ENCODE peak calls at places on chromosomes 12 and 14, in ten cellular contexts. E is PC-3; D is CD8-positive, alpha-beta T cell; G is epithelial cell of proximal tubule; C is cardiac muscle cell; O is stomach; M is uterus; S is thoracic aorta; I is type B pancreatic cell; R is choroid plexus epithelial cell. L is an unnamed sample.

GRCh38 chr12:96050139-96050538 is 14.8 kb upstream of the LTA4H start:
- DNase-seq in S (no peak), M (no peak), D (no peak), I (no peak), E (no peak), R (no peak), G (no peak), O (no peak), C (no peak), L (no peak)

GRCh38 chr12:123063535-123063934 is 83.1 kb downstream of the ARL6IP4 start:
- DNase-seq in G (no peak), S (no peak), D (no peak), I (no peak), M (no peak), E (peak), R (peak), C (peak), O (no peak), L (no peak)

GRCh38 chr14:93772263-93772662 is 16.0 kb downstream of the PRIMA1 start:
- DNase-seq in S (no peak), M (no peak), E (no peak), C (peak), I (no peak), O (peak), G (no peak), R (no peak), D (no peak), L (no peak)

GRCh38 chr12:133226690-133227089 is 9.0 kb downstream of the ANHX start:
- DNase-seq in S (no peak), E (no peak), R (no peak), I (no peak), G (no peak), O (no peak), M (no peak), D (no peak), C (no peak), L (no peak)

GRCh38 chr12:96986883-96987523 is 79.9 kb downstream of the NEDD1 start:
- DNase-seq in M (no peak), G (no peak), O (no peak), R (peak), S (no peak), C (peak), E (peak), D (no peak), I (no peak), L (no peak)

GRCh38 chr12:56839489-56840442 is 76.6 kb downstream of the HSD17B6 start:
- DNase-seq in D (peak), C (peak), E (peak), M (peak), I (no peak), S (no peak), G (no peak), O (peak), R (peak), L (no peak)

GRCh38 chr12:108768591-108769500 is 37.5 kb upstream of the CORO1C start:
- DNase-seq in I (no peak), C (peak), E (no peak), S (no peak), O (peak), G (no peak), R (no peak), M (no peak), D (peak), L (peak)

GRCh38 chr14:63164108-63164683 is 40.0 kb upstream of the RHOJ start:
- DNase-seq in R (no peak), D (no peak), C (no peak), G (no peak), O (no peak), I (no peak), E (no peak), M (no peak), S (no peak), L (no peak)

GRCh38 chr12:127268121-127268520 is 998.8 kb upstream of the TMEM132C start:
- DNase-seq in G (no peak), D (no peak), I (no peak), S (no peak), M (no peak), C (no peak), R (no peak), O (no peak), E (no peak), L (no peak)

GRCh38 chr12:45379261-45379660 is 163.4 kb downstream of the ANO6 start:
- DNase-seq in O (no peak), M (no peak), R (peak), S (no peak), C (no peak), I (no peak), G (no peak), D (no peak), E (peak), L (no peak)

GRCh38 chr12:124734224-124734788 is 129.4 kb downstream of the SCARB1 start:
- DNase-seq in R (peak), G (no peak), D (no peak), C (peak), M (no peak), I (no peak), S (no peak), O (no peak), E (no peak), L (no peak)

GRCh38 chr12:108129017-108129812 is at the start of gene WSCD2:
- DNase-seq in O (peak), G (no peak), E (peak), S (no peak), C (peak), D (no peak), M (peak), R (peak), I (peak), L (peak)

GRCh38 chr12:2974560-2974971 is 15.4 kb downstream of the TEAD4 start:
- DNase-seq in E (no peak), S (no peak), O (no peak), M (no peak), D (no peak), R (peak), G (no peak), C (no peak), I (no peak), L (no peak)

GRCh38 chr12:114821571-114821970 is 137.6 kb upstream of the TBX3 start:
- DNase-seq in I (no peak), M (no peak), R (no peak), E (peak), G (no peak), D (no peak), O (no peak), C (no peak), S (no peak), L (no peak)

GRCh38 chr12:5716991-5717390 is 228.1 kb downstream of the ANO2 start:
- DNase-seq in D (no peak), M (no peak), S (no peak), O (no peak), E (no peak), R (no peak), G (no peak), I (no peak), C (no peak), L (no peak)

GRCh38 chr14:54818201-54819133 is 84.2 kb downstream of the GCH1 start:
- DNase-seq in O (no peak), I (no peak), G (no peak), S (no peak), D (no peak), C (no peak), E (peak), M (peak), R (peak), L (no peak)

DNA sequence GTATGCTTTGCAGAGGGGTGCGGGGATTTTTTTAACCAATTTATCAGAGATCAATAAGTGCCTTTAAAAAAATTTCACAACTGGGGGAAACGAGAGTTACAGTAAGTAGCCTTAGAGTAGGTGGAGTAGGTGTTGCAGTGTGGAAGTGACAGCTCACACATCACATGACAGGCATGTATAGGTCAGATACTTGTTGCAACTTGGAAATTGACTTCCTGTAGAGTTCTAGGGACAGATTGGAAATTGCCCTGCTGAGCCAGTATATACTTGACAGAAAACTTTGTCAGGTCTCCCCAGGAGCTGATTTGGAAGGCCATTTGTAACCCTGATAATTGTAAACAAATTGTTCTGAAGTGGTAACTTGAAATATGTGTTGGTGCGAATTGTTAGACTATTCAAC is 157.5 kb downstream of the SLC15A5 start:
- DNase-seq in S (no peak), R (no peak), I (no peak), G (no peak), O (no peak), D (no peak), E (no peak), C (peak), M (no peak), L (no peak)
- TF ChIP-seq CTCF in S (no peak), R (no peak), I (no peak), G (no peak), O (no peak), D (no peak), E (no peak), C (no peak), M (no peak), L (no peak)

GRCh38 chr12:29741342-29742241 is 42.1 kb downstream of the TMTC1 start:
- DNase-seq in G (no peak), R (peak), S (no peak), O (no peak), D (no peak), M (no peak), C (peak), E (no peak), I (no peak), L (no peak)
- TF ChIP-seq CTCF in G (no peak), R (no peak), S (no peak), O (no peak), D (no peak), M (no peak), C (no peak), E (no peak), I (no peak), L (no peak)

DNA sequence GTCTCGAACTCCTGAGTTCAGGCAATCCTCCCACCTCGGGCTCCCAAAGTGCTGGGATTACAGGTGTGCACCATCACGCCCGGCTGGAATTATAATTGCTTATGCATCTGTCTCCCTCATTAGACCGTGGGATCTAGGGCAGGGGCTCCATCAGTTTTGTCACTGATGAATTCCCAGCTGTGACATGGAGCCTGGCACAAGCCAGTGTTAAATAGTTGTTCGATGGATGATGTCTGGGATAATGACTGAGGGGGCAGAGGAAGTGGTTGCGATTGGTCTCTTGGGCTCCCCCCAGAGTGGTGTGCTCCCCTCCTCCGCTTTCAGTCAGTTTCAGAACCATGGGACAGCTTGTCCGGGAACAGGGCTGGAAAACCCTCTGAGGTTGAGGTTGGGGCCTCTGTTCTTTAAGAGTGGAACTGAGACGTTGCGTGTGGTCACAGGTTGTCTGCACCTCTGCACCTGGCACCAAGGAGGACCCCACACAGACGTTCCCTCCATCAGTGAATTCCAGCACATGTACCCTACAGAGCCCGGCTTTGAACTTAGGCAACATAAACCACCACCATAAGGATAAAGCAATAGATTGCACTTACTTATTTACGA is 30.8 kb upstream of the BATF start:
- DNase-seq in S (no peak), M (no peak), O (no peak), D (no peak), I (no peak), C (no peak), R (no peak), E (no peak), G (no peak), L (no peak)
- TF ChIP-seq CTCF in S (no peak), M (no peak), O (no peak), D (no peak), I (no peak), C (no peak), R (no peak), E (no peak), G (no peak), L (no peak)

GRCh38 chr12:18589316-18589715 is 148.5 kb downstream of the PLCZ1 start:
- DNase-seq in S (no peak), D (no peak), R (peak), I (no peak), G (no peak), O (no peak), E (no peak), M (no peak), C (no peak), L (no peak)
- TF ChIP-seq CTCF in S (no peak), D (no peak), R (peak), I (no peak), G (peak), O (no peak), E (peak), M (no peak), C (peak), L (no peak)

DNA sequence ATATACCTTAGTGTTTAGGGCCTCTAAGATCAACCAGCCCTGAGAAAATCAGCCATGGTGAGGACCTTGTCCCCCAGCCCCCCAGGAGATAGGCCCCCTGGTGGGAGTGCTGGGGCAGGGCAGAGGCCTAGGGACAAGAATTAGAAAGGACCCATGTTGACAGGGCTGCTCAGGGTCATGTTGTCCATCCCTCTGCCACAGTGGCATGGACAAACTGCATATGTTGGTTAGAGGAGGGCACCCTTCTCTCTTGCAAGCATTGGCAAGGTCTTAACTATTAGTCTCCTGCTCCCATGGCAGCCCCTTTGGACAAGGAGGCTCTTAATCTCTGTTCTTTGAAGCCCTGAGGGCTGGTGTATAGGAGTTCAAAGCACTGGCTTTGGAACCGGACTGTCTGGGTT is 755 bp upstream of the PTPN6 start:
- DNase-seq in C (no peak), E (no peak), I (no peak), S (no peak), O (no peak), M (no peak), G (no peak), D (no peak), R (no peak), L (no peak)
- TF ChIP-seq CTCF in C (peak), E (no peak), I (peak), S (no peak), O (no peak), M (no peak), G (peak), D (peak), R (peak), L (peak)

GRCh38 chr12:48999371-49000131 is at the start of gene DDN:
- DNase-seq in G (no peak), O (peak), S (no peak), M (no peak), E (peak), D (peak), I (no peak), C (peak), R (peak), L (no peak)
- TF ChIP-seq CTCF in G (no peak), O (no peak), S (no peak), M (no peak), E (no peak), D (no peak), I (peak), C (no peak), R (peak), L (no peak)

L was measured in progenitor cell of endocrine pancreas.